ENCODE peak calls at places on chromosomes 11 and 22, in eight cellular contexts. C is endodermal cell, X is neural progenitor cell, O is A673, D is thoracic aorta, U is astrocyte, G is SJSA1, R is stomach. K is an unnamed sample.

GRCh38 chr11:44011797-44012196 is 36.0 kb upstream of the ACCSL start:
- DNase-seq in C (no peak), X (no peak), O (no peak), D (no peak), U (peak; percentile 60), G (no peak), R (no peak), K (no peak)

GRCh38 chr22:41092847-41093371 is 517 bp downstream of the EP300 start:
- DNase-seq in C (peak; percentile 65), X (peak; percentile 58), O (peak; percentile 48), D (no peak), U (peak; percentile 6), G (peak; percentile 43), R (peak; percentile 41), K (peak; percentile 48)

GRCh38 chr11:4076774-4077173 is 17.8 kb upstream of the RRM1 start:
- DNase-seq in C (no peak), X (no peak), O (no peak), D (no peak), U (no peak), G (no peak), R (no peak), K (no peak)

GRCh38 chr11:74954199-74954598 is 5.1 kb downstream of the SPCS2 start:
- DNase-seq in C (no peak), X (no peak), O (no peak), D (no peak), U (no peak), G (no peak), R (no peak), K (no peak)

GRCh38 chr11:68583047-68583446 is 101.3 kb upstream of the GAL start:
- DNase-seq in C (no peak), X (no peak), O (no peak), D (no peak), U (peak; percentile 77), G (peak; percentile 29), R (no peak), K (no peak)

GRCh38 chr11:10050561-10050960 is 243.5 kb downstream of the SBF2 start:
- DNase-seq in C (no peak), X (no peak), O (no peak), D (no peak), U (peak; percentile 54), G (no peak), R (no peak), K (no peak)

GRCh38 chr11:123197711-123198110 is 2.7 kb upstream of the CLMP start:
- DNase-seq in C (no peak), X (no peak), O (peak; percentile 69), D (no peak), U (peak; percentile 87), G (no peak), R (no peak), K (no peak)

GRCh38 chr11:27681664-27682063 is 18.6 kb downstream of the BDNF start:
- DNase-seq in C (no peak), X (no peak), O (no peak), D (no peak), U (no peak), G (no peak), R (no peak), K (no peak)

GRCh38 chr22:39924286-39924685 is 23.4 kb downstream of the GRAP2 start:
- DNase-seq in C (no peak), X (no peak), O (no peak), D (no peak), U (no peak), G (no peak), R (no peak), K (no peak)

GRCh38 chr22:28710112-28710888 is 30.7 kb upstream of the TTC28 start:
- DNase-seq in C (no peak), X (no peak), O (peak; percentile 58), D (no peak), U (peak; percentile 85), G (peak; percentile 15), R (no peak), K (no peak)

DNA sequence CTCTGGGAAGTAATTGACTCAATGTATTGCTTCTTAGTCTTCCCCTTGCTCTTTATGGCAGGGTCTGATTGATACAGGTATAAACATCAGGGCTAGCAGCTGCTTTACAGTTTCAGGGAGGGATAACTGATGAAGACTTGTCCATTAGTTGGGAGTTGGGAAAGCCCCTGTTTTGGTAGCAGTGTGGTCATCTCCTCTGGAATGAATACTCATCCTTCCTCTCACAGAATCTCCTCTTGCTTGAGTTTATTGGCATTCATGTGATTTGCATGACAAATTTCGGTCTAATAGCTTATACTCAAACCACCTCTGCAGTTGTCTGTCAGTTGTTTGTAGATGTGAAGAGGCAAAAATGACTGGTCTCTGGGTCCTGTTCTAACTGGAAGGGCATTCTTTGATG is 79.7 kb downstream of the FAT3 start:
- DNase-seq in C (no peak), X (no peak), O (no peak), D (no peak), U (no peak), G (no peak), R (no peak), K (no peak)
- H3K9me3 ChIP-seq in C (no peaks in the 10 kb centered on the region), X (no peaks in the 10 kb centered on the region), O (no peaks in the 10 kb centered on the region), D (no peaks in the 10 kb centered on the region), U (no peaks in the 10 kb centered on the region), G (no peaks in the 10 kb centered on the region), R (no peaks in the 10 kb centered on the region), K (no peaks in the 10 kb centered on the region)

GRCh38 chr11:2647953-2648352 is 51.8 kb downstream of the KCNQ1OT1 start:
- DNase-seq in C (no peak), X (no peak), O (no peak), D (no peak), U (no peak), G (no peak), R (no peak), K (no peak)
- H3K9me3 ChIP-seq in C (peaks cover 100% of the 10 kb centered on the region), X (peaks cover 48% of the 10 kb centered on the region), O (peaks cover 99% of the 10 kb centered on the region), D (peaks cover 78% of the 10 kb centered on the region), U (peaks cover 51% of the 10 kb centered on the region), G (peaks cover 76% of the 10 kb centered on the region), R (peaks cover 98% of the 10 kb centered on the region), K (no peaks in the 10 kb centered on the region)

GRCh38 chr11:50075856-50076255 is 43.2 kb downstream of the OR4C45 start:
- DNase-seq in C (no peak), X (no peak), O (no peak), D (no peak), U (no peak), G (no peak), R (no peak), K (no peak)
- H3K9me3 ChIP-seq in C (peaks cover 47% of the 10 kb centered on the region), X (no peaks in the 10 kb centered on the region), O (peaks cover 73% of the 10 kb centered on the region), D (no peaks in the 10 kb centered on the region), U (peaks cover 5% of the 10 kb centered on the region), G (peaks cover 5% of the 10 kb centered on the region), R (peaks cover 81% of the 10 kb centered on the region), K (no peaks in the 10 kb centered on the region)

DNA sequence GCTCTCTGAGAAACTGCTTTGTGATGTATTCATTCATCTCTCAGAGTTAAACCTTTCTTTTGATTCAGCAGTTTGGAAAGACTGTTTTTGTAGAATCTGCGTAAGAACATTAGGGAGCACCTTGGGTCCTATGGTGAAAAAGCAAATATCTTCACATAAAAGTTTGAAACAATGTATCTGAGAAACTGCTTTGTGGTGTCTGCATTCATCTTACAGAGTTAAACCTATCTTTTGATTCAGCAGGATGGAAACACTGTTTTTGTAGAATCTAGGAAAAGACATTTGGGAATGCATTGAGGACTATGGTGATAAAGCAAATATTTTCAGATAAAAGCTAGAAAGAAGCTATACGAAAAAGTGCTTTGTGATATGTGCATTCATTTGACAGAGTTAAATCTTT is 361.3 kb downstream of the OR4C45 start:
- DNase-seq in C (no peak), X (no peak), O (no peak), D (no peak), U (no peak), G (no peak), R (no peak), K (no peak)
- H3K9me3 ChIP-seq in C (peaks cover 100% of the 10 kb centered on the region), X (peaks cover 67% of the 10 kb centered on the region), O (peaks cover 91% of the 10 kb centered on the region), D (peaks cover 40% of the 10 kb centered on the region), U (peaks cover 10% of the 10 kb centered on the region), G (peaks cover 18% of the 10 kb centered on the region), R (peaks cover 100% of the 10 kb centered on the region), K (peaks cover 3% of the 10 kb centered on the region)

DNA sequence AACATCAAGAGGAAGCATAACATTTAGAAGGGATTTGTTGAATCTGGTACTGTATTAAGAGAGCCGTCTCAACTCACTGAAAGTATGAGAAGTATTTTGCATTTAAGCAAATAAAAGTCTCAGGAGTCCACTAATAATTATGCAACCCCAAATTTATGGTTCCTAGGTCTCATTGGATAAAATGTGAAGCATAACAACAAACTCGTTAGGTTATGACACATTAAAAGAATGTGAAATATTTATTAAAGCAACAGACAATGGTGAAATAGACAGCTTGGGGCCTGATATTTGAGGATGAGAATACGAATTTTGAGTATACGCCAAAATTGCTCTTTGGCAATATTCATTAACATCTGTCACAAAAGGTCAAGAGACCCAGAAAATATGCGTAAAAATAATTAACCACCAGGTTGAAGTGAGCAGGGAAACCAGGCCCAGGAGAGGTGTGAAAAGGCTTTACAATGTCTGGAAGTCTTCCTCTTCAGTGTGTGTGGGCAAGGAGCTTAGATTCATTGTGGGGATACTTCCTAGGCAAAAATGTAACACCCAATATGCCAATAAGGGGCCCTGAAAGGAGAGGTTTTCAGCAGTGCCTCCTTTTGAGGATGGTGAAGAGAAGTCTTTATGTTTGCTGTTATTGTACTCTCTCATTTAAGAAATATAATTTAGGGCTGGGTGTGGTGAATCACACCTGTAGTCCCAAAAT is 89.2 kb downstream of the FDX1 start:
- DNase-seq in C (no peak), X (no peak), O (no peak), D (no peak), U (no peak), G (no peak), R (no peak), K (no peak)
- H3K9me3 ChIP-seq in C (no peaks in the 10 kb centered on the region), X (no peaks in the 10 kb centered on the region), O (peaks cover 4% of the 10 kb centered on the region), D (no peaks in the 10 kb centered on the region), U (no peaks in the 10 kb centered on the region), G (no peaks in the 10 kb centered on the region), R (no peaks in the 10 kb centered on the region), K (no peaks in the 10 kb centered on the region)

DNA sequence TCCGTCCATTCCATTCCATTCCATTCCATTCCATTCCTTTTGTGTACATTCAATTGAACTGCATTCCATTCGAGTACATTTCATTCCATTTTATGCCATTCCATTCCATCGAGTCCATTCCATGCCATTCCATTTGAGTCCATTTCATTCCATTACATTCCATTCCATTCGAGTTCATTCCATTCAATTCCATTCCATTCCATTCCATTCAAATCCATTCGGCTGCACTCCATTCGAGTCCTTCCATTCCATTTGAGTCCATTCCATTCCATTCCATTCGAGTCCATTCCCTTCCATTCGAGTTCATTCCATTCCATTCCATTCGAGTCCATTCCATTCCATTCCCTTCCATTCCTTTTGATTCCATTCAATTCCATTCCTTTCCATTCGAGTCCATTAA is 4800.6 kb upstream of the OR11H1 start:
- DNase-seq in C (no peak), X (no peak), O (no peak), D (no peak), U (no peak), G (no peak), R (no peak), K (no peak)
- H3K9me3 ChIP-seq in C (peaks cover 95% of the 10 kb centered on the region), X (peaks cover 26% of the 10 kb centered on the region), O (peaks cover 66% of the 10 kb centered on the region), D (peaks cover 8% of the 10 kb centered on the region), U (peaks cover 54% of the 10 kb centered on the region), G (peaks cover 26% of the 10 kb centered on the region), R (peaks cover 87% of the 10 kb centered on the region), K (no peaks in the 10 kb centered on the region)

DNA sequence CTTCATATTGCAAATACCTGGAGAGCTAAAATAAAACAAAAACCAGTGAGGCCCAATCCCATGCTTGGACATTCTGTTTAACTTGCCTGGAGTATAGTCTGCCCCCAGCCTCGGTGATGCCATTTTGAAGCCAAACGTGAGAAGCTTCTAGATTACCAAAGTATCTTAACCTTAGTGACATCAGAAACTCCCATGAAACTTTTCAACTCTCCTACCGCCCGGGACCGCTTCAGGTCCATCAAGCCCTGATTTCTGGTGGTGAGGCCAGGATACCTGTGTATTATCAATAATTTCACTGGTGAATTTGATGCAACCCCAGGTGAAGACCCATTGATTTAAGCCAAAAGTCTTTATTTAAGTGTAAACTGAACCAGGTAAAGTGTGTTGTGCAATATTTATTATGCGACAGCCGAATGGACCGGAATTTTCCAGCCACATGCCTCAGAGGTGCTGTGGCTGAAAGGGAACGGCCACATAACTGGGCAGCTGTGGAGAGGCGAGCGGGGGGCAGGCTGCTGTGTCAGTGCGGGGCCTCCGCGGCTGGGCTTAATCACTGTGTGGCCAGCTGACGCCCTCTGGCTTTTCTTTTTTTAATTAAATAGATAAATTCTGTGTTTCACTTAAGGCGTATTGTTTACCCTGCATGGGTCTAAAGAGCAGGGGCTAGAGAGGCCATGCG is 385.5 kb upstream of the B3GAT1 start:
- DNase-seq in C (no peak), X (no peak), O (no peak), D (no peak), U (no peak), G (no peak), R (no peak), K (no peak)
- H3K9me3 ChIP-seq in C (no peaks in the 10 kb centered on the region), X (no peaks in the 10 kb centered on the region), O (no peaks in the 10 kb centered on the region), D (no peaks in the 10 kb centered on the region), U (no peaks in the 10 kb centered on the region), G (no peaks in the 10 kb centered on the region), R (no peaks in the 10 kb centered on the region), K (no peaks in the 10 kb centered on the region)